ENCODE peak calls at places on chromosomes 11 and 22, in four cellular contexts. O, Y, I and P are unnamed samples.

GRCh38 chr11:93054881-93055280 is 85.4 kb downstream of the MTNR1B start:
- DNase-seq in I (peak; percentile 84), O (no peak), Y (peak; percentile 94), P (peak; percentile 90)

GRCh38 chr11:86108890-86109638 is 40.2 kb upstream of the PICALM start:
- DNase-seq in I (no peak), Y (no peak), O (no peak), P (no peak)

GRCh38 chr11:108973402-108974119 is 308.7 kb downstream of the DDX10 start:
- DNase-seq in Y (peak; percentile 96), I (peak; percentile 85), O (no peak), P (peak; percentile 92)

GRCh38 chr11:63889344-63889743 is 27.6 kb downstream of the RCOR2 start:
- DNase-seq in I (no peak), O (no peak), Y (no peak), P (no peak)

GRCh38 chr11:19344661-19345518 is 104.1 kb upstream of the E2F8 start:
- DNase-seq in Y (peak; percentile 84), O (no peak), I (peak; percentile 73), P (peak; percentile 38)

GRCh38 chr22:48140261-48140660 is 1377.8 kb downstream of the TBC1D22A start:
- DNase-seq in I (no peak), Y (no peak), O (no peak), P (no peak)

GRCh38 chr11:63608353-63609345 is 5.6 kb downstream of the PLAAT3 start:
- DNase-seq in I (peak; percentile 72), Y (no peak), O (no peak), P (peak; percentile 70)

GRCh38 chr11:48900131-48900800 is 83.4 kb downstream of the TRIM51G start:
- DNase-seq in Y (no peak), O (no peak), I (no peak), P (no peak)

GRCh38 chr22:37476389-37477329 is 9.5 kb downstream of the MFNG start:
- DNase-seq in O (no peak), I (no peak), Y (no peak), P (no peak)

GRCh38 chr11:126720539-126721235 is 279.9 kb downstream of the KIRREL3 start:
- DNase-seq in Y (no peak), O (no peak), I (no peak), P (peak; percentile 62)

GRCh38 chr22:39220450-39220849 is 24.3 kb downstream of the PDGFB start:
- DNase-seq in I (no peak), Y (no peak), O (no peak), P (no peak)

GRCh38 chr11:105152556-105152955 is 13.0 kb upstream of the CARD18 start:
- DNase-seq in Y (peak; percentile 59), O (no peak), I (no peak), P (no peak)

GRCh38 chr22:50696799-50697561 is 24.4 kb downstream of the SHANK3 start:
- DNase-seq in O (no peak), Y (peak; percentile 8), I (peak; percentile 30), P (peak; percentile 11)
- H3K4me3 ChIP-seq in O (no peak overlapping the region), Y (peak overlapping the region; percentile 32), I (peak overlapping the region; percentile 50), P (peak overlapping the region; percentile 60)

GRCh38 chr11:121153472-121153871 is 52.4 kb downstream of the TECTA start:
- DNase-seq in I (no peak), O (no peak), Y (no peak), P (no peak)
- TF ChIP-seq CTCF in I (no peak), O (no peak), Y (peak; percentile 44), P (no peak)

DNA sequence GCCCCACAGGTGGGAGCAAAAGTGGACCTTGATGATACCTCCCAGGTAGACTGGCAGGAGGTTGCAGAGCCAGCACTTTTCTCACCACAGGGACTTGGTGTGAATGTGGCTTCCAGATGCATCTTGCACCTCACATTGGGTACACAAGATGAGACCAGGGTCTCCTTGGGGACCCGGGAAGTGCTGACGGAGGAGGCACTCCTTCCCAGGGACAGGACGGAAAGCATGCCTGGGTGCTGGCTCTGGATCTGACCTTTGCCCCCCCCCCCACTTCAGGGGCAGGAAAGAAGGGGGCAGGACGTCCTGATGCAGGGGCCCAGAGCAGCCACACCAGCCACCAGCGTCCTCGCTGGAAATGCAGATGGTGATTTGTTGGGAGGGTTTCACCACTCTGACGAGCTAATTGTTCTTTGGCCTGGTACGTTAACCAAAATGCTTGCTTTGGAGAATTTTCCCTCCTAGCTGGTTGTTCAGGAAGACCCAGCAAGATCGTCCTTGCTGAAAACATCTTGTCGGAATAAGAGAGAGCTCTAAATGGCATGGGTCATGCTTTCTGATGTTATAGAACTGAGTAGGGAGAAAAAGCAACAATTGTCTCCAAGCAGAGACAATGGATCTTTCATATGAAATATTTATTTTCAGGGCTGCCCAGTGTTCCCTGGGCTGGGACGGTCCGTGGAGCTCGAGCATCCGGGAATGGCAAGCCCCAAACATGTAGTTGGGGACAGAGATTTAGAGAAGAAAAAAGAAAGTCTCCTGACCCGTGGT is 74.4 kb upstream of the PPARA start:
- DNase-seq in O (no peak), Y (no peak), I (no peak), P (no peak)
- H3K4me3 ChIP-seq in O (peak overlapping the region; percentile 31), Y (peak overlapping the region; percentile 94), I (no peak overlapping the region), P (peak overlapping the region; percentile 98)

GRCh38 chr22:35043251-35043931 is 22.6 kb upstream of the ISX start:
- DNase-seq in I (no peak), O (no peak), Y (peak; percentile 18), P (no peak)
- TF ChIP-seq CTCF in I (no peak), O (no peak), Y (peak; percentile 44), P (peak; percentile 6)